ENCODE peak calls at places on chromosomes 2 and 18, in six cellular contexts. One of them, this sample, is unnamed.

GRCh38 chr2:36587091-36587490 is 10.9 kb downstream of the FEZ2 start:
- DNase-seq in 8988T: no peak
- DNase-seq in NCI-H510A treated with DMSO at 0.1 percent for 48 hours: no peak
- DNase-seq in Kasumi-1: no peak
- DNase-seq in CD4-positive, alpha-beta T cell: no peak
- DNase-seq in kidney: no peak
- DNase-seq in this sample: no peak

GRCh38 chr18:69031571-69032451 is 233.9 kb downstream of the CCDC102B start:
- DNase-seq in NCI-H510A treated with DMSO at 0.1 percent for 48 hours: no peak
- DNase-seq in CD4-positive, alpha-beta T cell: no peak
- DNase-seq in Kasumi-1: no peak
- DNase-seq in 8988T: no peak
- DNase-seq in kidney: no peak
- DNase-seq in this sample: no peak

GRCh38 chr2:108594132-108594981 is 60.1 kb downstream of the LIMS1 start:
- DNase-seq in CD4-positive, alpha-beta T cell: no peak
- DNase-seq in kidney: no peak
- DNase-seq in Kasumi-1: peak
- DNase-seq in NCI-H510A treated with DMSO at 0.1 percent for 48 hours: no peak
- DNase-seq in 8988T: no peak
- DNase-seq in this sample: no peak

GRCh38 chr2:54469484-54470053 is 13.4 kb downstream of the SPTBN1 start:
- DNase-seq in 8988T: no peak
- DNase-seq in Kasumi-1: no peak
- DNase-seq in kidney: no peak
- DNase-seq in NCI-H510A treated with DMSO at 0.1 percent for 48 hours: no peak
- DNase-seq in CD4-positive, alpha-beta T cell: no peak
- DNase-seq in this sample: no peak

GRCh38 chr2:182946949-182947348 is 80.5 kb upstream of the FRZB start:
- DNase-seq in NCI-H510A treated with DMSO at 0.1 percent for 48 hours: no peak
- DNase-seq in CD4-positive, alpha-beta T cell: no peak
- DNase-seq in 8988T: no peak
- DNase-seq in kidney: no peak
- DNase-seq in Kasumi-1: no peak
- DNase-seq in this sample: peak

GRCh38 chr2:100588071-100588786 is 25.4 kb downstream of the PDCL3 start:
- DNase-seq in NCI-H510A treated with DMSO at 0.1 percent for 48 hours: no peak
- DNase-seq in CD4-positive, alpha-beta T cell: no peak
- DNase-seq in Kasumi-1: no peak
- DNase-seq in kidney: no peak
- DNase-seq in 8988T: no peak
- DNase-seq in this sample: no peak

GRCh38 chr2:144460981-144461766 is 58.7 kb downstream of the ZEB2 start:
- DNase-seq in kidney: peak
- DNase-seq in Kasumi-1: no peak
- DNase-seq in CD4-positive, alpha-beta T cell: no peak
- DNase-seq in NCI-H510A treated with DMSO at 0.1 percent for 48 hours: no peak
- DNase-seq in 8988T: no peak
- DNase-seq in this sample: no peak

GRCh38 chr2:108604196-108604595 is 69.9 kb downstream of the LIMS1 start:
- DNase-seq in NCI-H510A treated with DMSO at 0.1 percent for 48 hours: no peak
- DNase-seq in Kasumi-1: peak
- DNase-seq in CD4-positive, alpha-beta T cell: no peak
- DNase-seq in 8988T: no peak
- DNase-seq in kidney: no peak
- DNase-seq in this sample: no peak

GRCh38 chr18:48616484-48617255 is 77.8 kb downstream of the CTIF start:
- DNase-seq in NCI-H510A treated with DMSO at 0.1 percent for 48 hours: no peak
- DNase-seq in kidney: peak
- DNase-seq in 8988T: no peak
- DNase-seq in Kasumi-1: no peak
- DNase-seq in CD4-positive, alpha-beta T cell: no peak
- DNase-seq in this sample: no peak

GRCh38 chr2:98205901-98206300 is 118.9 kb downstream of the VWA3B start:
- DNase-seq in kidney: no peak
- DNase-seq in NCI-H510A treated with DMSO at 0.1 percent for 48 hours: no peak
- DNase-seq in CD4-positive, alpha-beta T cell: no peak
- DNase-seq in Kasumi-1: no peak
- DNase-seq in 8988T: no peak
- DNase-seq in this sample: no peak

GRCh38 chr2:74387346-74387745 is 7.2 kb upstream of the DCTN1 start:
- DNase-seq in 8988T: no peak
- DNase-seq in Kasumi-1: no peak
- DNase-seq in kidney: no peak
- DNase-seq in NCI-H510A treated with DMSO at 0.1 percent for 48 hours: no peak
- DNase-seq in CD4-positive, alpha-beta T cell: no peak
- DNase-seq in this sample: no peak

GRCh38 chr2:1990724-1991123 is 246.4 kb upstream of the PXDN start:
- DNase-seq in NCI-H510A treated with DMSO at 0.1 percent for 48 hours: peak
- DNase-seq in kidney: peak
- DNase-seq in Kasumi-1: peak
- DNase-seq in 8988T: no peak
- DNase-seq in CD4-positive, alpha-beta T cell: no peak
- DNase-seq in this sample: peak

GRCh38 chr18:36247036-36247435 is 50.5 kb upstream of the FHOD3 start:
- DNase-seq in CD4-positive, alpha-beta T cell: no peak
- DNase-seq in 8988T: no peak
- DNase-seq in kidney: no peak
- DNase-seq in Kasumi-1: no peak
- DNase-seq in NCI-H510A treated with DMSO at 0.1 percent for 48 hours: no peak
- DNase-seq in this sample: peak

GRCh38 chr18:23277399-23277798 is 142.1 kb downstream of the CABLES1 start:
- DNase-seq in kidney: no peak
- DNase-seq in NCI-H510A treated with DMSO at 0.1 percent for 48 hours: no peak
- DNase-seq in Kasumi-1: no peak
- DNase-seq in CD4-positive, alpha-beta T cell: no peak
- DNase-seq in 8988T: no peak
- DNase-seq in this sample: no peak

GRCh38 chr18:5500158-5500939 is 43.4 kb downstream of the EPB41L3 start:
- DNase-seq in Kasumi-1: no peak
- DNase-seq in 8988T: no peak
- DNase-seq in kidney: no peak
- DNase-seq in CD4-positive, alpha-beta T cell: no peak
- DNase-seq in NCI-H510A treated with DMSO at 0.1 percent for 48 hours: no peak
- DNase-seq in this sample: no peak

GRCh38 chr2:191170773-191171172 is 20.0 kb upstream of the STAT4 start:
- DNase-seq in Kasumi-1: no peak
- DNase-seq in NCI-H510A treated with DMSO at 0.1 percent for 48 hours: no peak
- DNase-seq in CD4-positive, alpha-beta T cell: no peak
- DNase-seq in kidney: no peak
- DNase-seq in 8988T: no peak
- DNase-seq in this sample: no peak

This sample was measured in NCI-H345.